ENCODE peak calls at places on chromosomes 16 and 17, in six cellular contexts. One of them, this sample, is unnamed.

GRCh38 chr17:48175692-48176450 is 68.3 kb downstream of the SNX11 start:
- DNase-seq in esophagus squamous epithelium: no peak
- DNase-seq in uterus: no peak
- DNase-seq in lower leg skin: no peak
- DNase-seq in AG04450: no peak
- DNase-seq in GM06990: no peak
- DNase-seq in this sample: no peak

GRCh38 chr17:61986898-61987297 is 59.1 kb upstream of the INTS2 start:
- DNase-seq in esophagus squamous epithelium: no peak
- DNase-seq in uterus: no peak
- DNase-seq in lower leg skin: no peak
- DNase-seq in AG04450: no peak
- DNase-seq in GM06990: no peak
- DNase-seq in this sample: no peak

GRCh38 chr16:81405702-81406113 is 38.9 kb upstream of the CMIP start:
- DNase-seq in esophagus squamous epithelium: no peak
- DNase-seq in uterus: no peak
- DNase-seq in lower leg skin: no peak
- DNase-seq in AG04450: peak
- DNase-seq in GM06990: no peak
- DNase-seq in this sample: no peak

GRCh38 chr17:7404737-7405412 is 978 bp upstream of the TMEM256 start:
- DNase-seq in esophagus squamous epithelium: no peak
- DNase-seq in uterus: peak
- DNase-seq in lower leg skin: peak
- DNase-seq in AG04450: no peak
- DNase-seq in GM06990: no peak
- DNase-seq in this sample: no peak

GRCh38 chr16:55478827-55479559 is at the start of gene MMP2:
- DNase-seq in esophagus squamous epithelium: no peak
- DNase-seq in uterus: peak
- DNase-seq in lower leg skin: peak
- DNase-seq in AG04450: no peak
- DNase-seq in GM06990: no peak
- DNase-seq in this sample: no peak

GRCh38 chr17:11293480-11293879 is 52.5 kb downstream of the SHISA6 start:
- DNase-seq in esophagus squamous epithelium: no peak
- DNase-seq in uterus: no peak
- DNase-seq in lower leg skin: no peak
- DNase-seq in AG04450: no peak
- DNase-seq in GM06990: no peak
- DNase-seq in this sample: no peak

GRCh38 chr16:78122774-78123315 is 23.4 kb downstream of the WWOX start:
- DNase-seq in esophagus squamous epithelium: no peak
- DNase-seq in uterus: no peak
- DNase-seq in lower leg skin: no peak
- DNase-seq in AG04450: peak
- DNase-seq in GM06990: peak
- DNase-seq in this sample: no peak

GRCh38 chr16:13471478-13471877 is 448.5 kb upstream of the ERCC4 start:
- DNase-seq in esophagus squamous epithelium: no peak
- DNase-seq in uterus: no peak
- DNase-seq in lower leg skin: no peak
- DNase-seq in AG04450: no peak
- DNase-seq in GM06990: no peak
- DNase-seq in this sample: no peak

GRCh38 chr17:10776372-10776771 is 27.5 kb downstream of the TMEM238L start:
- DNase-seq in esophagus squamous epithelium: no peak
- DNase-seq in uterus: no peak
- DNase-seq in lower leg skin: no peak
- DNase-seq in AG04450: no peak
- DNase-seq in GM06990: no peak
- DNase-seq in this sample: no peak

GRCh38 chr17:71500761-71501555 is 619.9 kb upstream of the SOX9 start:
- DNase-seq in esophagus squamous epithelium: no peak
- DNase-seq in uterus: no peak
- DNase-seq in lower leg skin: no peak
- DNase-seq in AG04450: no peak
- DNase-seq in GM06990: no peak
- DNase-seq in this sample: no peak

GRCh38 chr17:1957037-1957436 is 68.1 kb downstream of the RTN4RL1 start:
- DNase-seq in esophagus squamous epithelium: no peak
- DNase-seq in uterus: no peak
- DNase-seq in lower leg skin: no peak
- DNase-seq in AG04450: peak
- DNase-seq in GM06990: no peak
- DNase-seq in this sample: no peak

GRCh38 chr16:85166281-85166680 is 54.0 kb upstream of the CIBAR2 start:
- DNase-seq in esophagus squamous epithelium: no peak
- DNase-seq in uterus: no peak
- DNase-seq in lower leg skin: no peak
- DNase-seq in AG04450: no peak
- DNase-seq in GM06990: no peak
- DNase-seq in this sample: no peak

GRCh38 chr16:79042886-79043285 is 557.7 kb downstream of the MAF start:
- DNase-seq in esophagus squamous epithelium: no peak
- DNase-seq in uterus: no peak
- DNase-seq in lower leg skin: no peak
- DNase-seq in AG04450: no peak
- DNase-seq in GM06990: no peak
- DNase-seq in this sample: no peak

GRCh38 chr17:28290703-28291102 is 28.3 kb upstream of the TMEM97 start:
- DNase-seq in esophagus squamous epithelium: no peak
- DNase-seq in uterus: no peak
- DNase-seq in lower leg skin: no peak
- DNase-seq in AG04450: no peak
- DNase-seq in GM06990: no peak
- DNase-seq in this sample: no peak

GRCh38 chr17:58215685-58216084 is 3.4 kb downstream of the MKS1 start:
- DNase-seq in esophagus squamous epithelium: no peak
- DNase-seq in uterus: no peak
- DNase-seq in lower leg skin: no peak
- DNase-seq in AG04450: no peak
- DNase-seq in GM06990: no peak
- DNase-seq in this sample: no peak

GRCh38 chr17:64572682-64573154 is 65.9 kb downstream of the CEP95 start:
- DNase-seq in esophagus squamous epithelium: no peak
- DNase-seq in uterus: no peak
- DNase-seq in lower leg skin: no peak
- DNase-seq in AG04450: no peak
- DNase-seq in GM06990: no peak
- DNase-seq in this sample: no peak

GRCh38 chr17:64575431-64575830 is 68.7 kb downstream of the CEP95 start:
- DNase-seq in esophagus squamous epithelium: no peak
- DNase-seq in uterus: no peak
- DNase-seq in lower leg skin: no peak
- DNase-seq in AG04450: no peak
- DNase-seq in GM06990: no peak
- DNase-seq in this sample: no peak

GRCh38 chr17:64574646-64575045 is 67.9 kb downstream of the CEP95 start:
- DNase-seq in esophagus squamous epithelium: no peak
- DNase-seq in uterus: no peak
- DNase-seq in lower leg skin: no peak
- DNase-seq in AG04450: no peak
- DNase-seq in GM06990: no peak
- DNase-seq in this sample: no peak

DNA sequence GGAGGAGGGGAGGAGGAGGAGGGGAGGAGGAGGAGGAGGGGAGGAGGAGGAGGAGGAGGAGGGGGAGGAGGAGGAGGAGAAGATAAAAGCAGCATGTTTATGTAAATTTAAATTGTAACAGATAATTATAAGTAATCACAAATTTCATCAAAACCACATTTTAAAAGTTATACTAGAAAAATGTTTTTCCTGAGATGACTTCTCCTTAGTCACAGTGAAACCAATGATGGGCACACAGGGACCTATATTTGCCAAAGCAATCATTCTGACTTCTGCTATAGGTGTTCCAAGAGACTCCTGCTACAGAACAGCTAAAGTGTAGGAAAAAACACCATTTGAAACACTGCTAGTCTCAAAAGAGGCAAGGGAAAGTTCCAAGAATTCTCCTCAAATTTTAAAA is 66.4 kb downstream of the CEP95 start:
- DNase-seq in esophagus squamous epithelium: no peak
- DNase-seq in uterus: no peak
- DNase-seq in lower leg skin: no peak
- DNase-seq in AG04450: no peak
- DNase-seq in GM06990: no peak
- DNase-seq in this sample: no peak
- TF ChIP-seq CTCF in esophagus squamous epithelium: no peak
- TF ChIP-seq CTCF in uterus: no peak
- TF ChIP-seq CTCF in lower leg skin: no peak
- TF ChIP-seq CTCF in AG04450: no peak
- TF ChIP-seq CTCF in GM06990: no peak
- TF ChIP-seq CTCF in this sample: no peak

GRCh38 chr17:40017422-40018080 is 2.3 kb downstream of the CSF3 start:
- DNase-seq in esophagus squamous epithelium: no peak
- DNase-seq in uterus: no peak
- DNase-seq in lower leg skin: no peak
- DNase-seq in AG04450: no peak
- DNase-seq in GM06990: no peak
- DNase-seq in this sample: no peak

GRCh38 chr17:40014375-40014980 is 762 bp upstream of the CSF3 start:
- DNase-seq in esophagus squamous epithelium: no peak
- DNase-seq in uterus: peak
- DNase-seq in lower leg skin: no peak
- DNase-seq in AG04450: no peak
- DNase-seq in GM06990: no peak
- DNase-seq in this sample: no peak

GRCh38 chr17:40015998-40016691 is 905 bp downstream of the CSF3 start:
- DNase-seq in esophagus squamous epithelium: no peak
- DNase-seq in uterus: no peak
- DNase-seq in lower leg skin: no peak
- DNase-seq in AG04450: no peak
- DNase-seq in GM06990: no peak
- DNase-seq in this sample: no peak

GRCh38 chr17:40016692-40017000 is 1.4 kb downstream of the CSF3 start:
- DNase-seq in esophagus squamous epithelium: no peak
- DNase-seq in uterus: no peak
- DNase-seq in lower leg skin: no peak
- DNase-seq in AG04450: no peak
- DNase-seq in GM06990: no peak
- DNase-seq in this sample: no peak

DNA sequence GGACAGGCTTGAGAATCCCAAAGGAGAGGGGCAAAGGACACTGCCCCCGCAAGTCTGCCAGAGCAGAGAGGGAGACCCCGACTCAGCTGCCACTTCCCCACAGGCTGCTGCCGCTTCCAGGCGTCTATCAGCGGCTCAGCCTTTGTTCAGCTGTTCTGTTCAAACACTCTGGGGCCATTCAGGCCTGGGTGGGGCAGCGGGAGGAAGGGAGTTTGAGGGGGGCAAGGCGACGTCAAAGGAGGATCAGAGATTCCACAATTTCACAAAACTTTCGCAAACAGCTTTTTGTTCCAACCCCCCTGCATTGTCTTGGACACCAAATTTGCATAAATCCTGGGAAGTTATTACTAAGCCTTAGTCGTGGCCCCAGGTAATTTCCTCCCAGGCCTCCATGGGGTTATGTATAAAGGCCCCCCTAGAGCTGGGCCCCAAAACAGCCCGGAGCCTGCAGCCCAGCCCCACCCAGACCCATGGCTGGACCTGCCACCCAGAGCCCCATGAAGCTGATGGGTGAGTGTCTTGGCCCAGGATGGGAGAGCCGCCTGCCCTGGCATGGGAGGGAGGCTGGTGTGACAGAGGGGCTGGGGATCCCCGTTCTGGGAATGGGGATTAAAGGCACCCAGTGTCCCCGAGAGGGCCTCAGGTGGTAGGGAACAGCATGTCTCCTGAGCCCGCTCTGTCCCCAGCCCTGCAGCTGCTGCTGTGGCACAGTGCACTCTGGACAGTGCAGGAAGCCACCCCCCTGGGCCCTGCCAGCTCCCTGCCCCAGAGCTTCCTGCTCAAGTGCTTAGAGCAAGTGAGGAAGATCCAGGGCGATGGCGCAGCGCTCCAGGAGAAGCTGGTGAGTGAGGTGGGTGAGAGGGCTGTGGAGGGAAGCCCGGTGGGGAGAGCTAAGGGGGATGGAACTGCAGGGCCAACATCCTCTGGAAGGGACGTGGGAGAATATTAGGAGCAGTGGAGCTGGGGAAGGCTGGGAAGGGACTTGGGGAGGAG is at the start of gene CSF3:
- DNase-seq in esophagus squamous epithelium: no peak
- DNase-seq in uterus: peak
- DNase-seq in lower leg skin: no peak
- DNase-seq in AG04450: no peak
- DNase-seq in GM06990: no peak
- DNase-seq in this sample: no peak
- H3K4me3 ChIP-seq in esophagus squamous epithelium: no peak
- H3K4me3 ChIP-seq in uterus: no peak
- H3K4me3 ChIP-seq in lower leg skin: no peak
- H3K4me3 ChIP-seq in AG04450: no peak
- H3K4me3 ChIP-seq in GM06990: peak
- H3K4me3 ChIP-seq in this sample: no peak

GRCh38 chr17:46841561-46842379 is 9.6 kb upstream of the WNT9B start:
- DNase-seq in esophagus squamous epithelium: no peak
- DNase-seq in uterus: no peak
- DNase-seq in lower leg skin: no peak
- DNase-seq in AG04450: no peak
- DNase-seq in GM06990: no peak
- DNase-seq in this sample: no peak

GRCh38 chr17:46839211-46839610 is 12.2 kb upstream of the WNT9B start:
- DNase-seq in esophagus squamous epithelium: no peak
- DNase-seq in uterus: no peak
- DNase-seq in lower leg skin: no peak
- DNase-seq in AG04450: no peak
- DNase-seq in GM06990: no peak
- DNase-seq in this sample: no peak

GRCh38 chr17:46847204-46848191 is 3.9 kb upstream of the WNT9B start:
- DNase-seq in esophagus squamous epithelium: no peak
- DNase-seq in uterus: no peak
- DNase-seq in lower leg skin: no peak
- DNase-seq in AG04450: no peak
- DNase-seq in GM06990: no peak
- DNase-seq in this sample: no peak

GRCh38 chr17:46837521-46837920 is 13.9 kb upstream of the WNT9B start:
- DNase-seq in esophagus squamous epithelium: no peak
- DNase-seq in uterus: no peak
- DNase-seq in lower leg skin: no peak
- DNase-seq in AG04450: no peak
- DNase-seq in GM06990: no peak
- DNase-seq in this sample: no peak

DNA sequence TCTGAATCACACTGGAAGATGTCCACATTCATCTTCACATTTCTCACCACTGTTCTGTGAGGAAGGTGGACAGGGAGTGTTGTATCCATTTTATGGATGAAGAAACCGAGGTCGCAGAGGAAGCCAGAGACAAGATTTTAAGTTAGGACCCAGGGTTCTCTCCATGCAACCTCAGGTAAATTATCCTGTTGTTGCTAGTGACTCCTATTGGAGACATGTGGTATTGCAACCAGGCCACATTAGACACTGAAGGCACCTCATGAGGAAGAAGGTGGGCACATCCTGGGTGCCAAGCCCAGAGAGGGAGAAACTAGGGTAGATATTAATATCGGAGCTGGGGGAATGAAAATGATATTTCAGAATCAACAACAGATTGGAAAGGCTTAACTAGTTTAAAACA is 8.5 kb upstream of the WNT9B start:
- DNase-seq in esophagus squamous epithelium: no peak
- DNase-seq in uterus: no peak
- DNase-seq in lower leg skin: no peak
- DNase-seq in AG04450: no peak
- DNase-seq in GM06990: no peak
- DNase-seq in this sample: no peak
- TF ChIP-seq CTCF in esophagus squamous epithelium: no peak
- TF ChIP-seq CTCF in uterus: no peak
- TF ChIP-seq CTCF in lower leg skin: no peak
- TF ChIP-seq CTCF in AG04450: peak
- TF ChIP-seq CTCF in GM06990: peak
- TF ChIP-seq CTCF in this sample: no peak

GRCh38 chr16:51164574-51164973 is 13.5 kb upstream of the SALL1 start:
- DNase-seq in esophagus squamous epithelium: no peak
- DNase-seq in uterus: no peak
- DNase-seq in lower leg skin: no peak
- DNase-seq in AG04450: no peak
- DNase-seq in GM06990: no peak
- DNase-seq in this sample: no peak
- H3K4me3 ChIP-seq in esophagus squamous epithelium: no peak
- H3K4me3 ChIP-seq in uterus: no peak
- H3K4me3 ChIP-seq in lower leg skin: no peak
- H3K4me3 ChIP-seq in AG04450: no peak
- H3K4me3 ChIP-seq in GM06990: no peak
- H3K4me3 ChIP-seq in this sample: no peak

This sample was measured in coronary artery.